ENCODE peak calls at places on chromosomes 16 and 17, in seven cellular contexts. C is cerebellar nuclear complex, G is A172, A is ureter, R is GM13977, I is mucosa of descending colon, N is DMS 273 treated with DMSO at 0.1 percent for 48 hours. S is an unnamed sample.

GRCh38 chr17:30950669-30951399 is 20.0 kb upstream of the RNF135 start:
- DNase-seq in C (no peak), G (peak; percentile 59), A (peak; percentile 75), R (no peak), I (peak; percentile 90), N (peak; percentile 16), S (peak; percentile 74)

GRCh38 chr17:27535178-27535928 is 79.1 kb downstream of the KSR1 start:
- DNase-seq in C (no peak), G (no peak), A (no peak), R (no peak), I (no peak), N (no peak), S (no peak)

GRCh38 chr16:19330801-19331484 is 45.4 kb downstream of the CLEC19A start:
- DNase-seq in C (no peak), G (peak; percentile 84), A (no peak), R (no peak), I (no peak), N (no peak), S (no peak)

GRCh38 chr17:68634345-68634876 is 33.2 kb upstream of the FAM20A start:
- DNase-seq in C (no peak), G (no peak), A (no peak), R (no peak), I (no peak), N (no peak), S (no peak)

GRCh38 chr17:81034168-81034777 is 678 bp upstream of the BAIAP2 start:
- DNase-seq in C (no peak), G (no peak), A (no peak), R (no peak), I (no peak), N (no peak), S (no peak)

GRCh38 chr16:11138769-11139623 is 117.0 kb downstream of the SOCS1 start:
- DNase-seq in C (no peak), G (no peak), A (no peak), R (no peak), I (no peak), N (no peak), S (no peak)

GRCh38 chr17:35162755-35163154 is 15.1 kb downstream of the UNC45B start:
- DNase-seq in C (no peak), G (no peak), A (no peak), R (no peak), I (no peak), N (no peak), S (no peak)

GRCh38 chr16:84617068-84617630 is 729 bp downstream of the COTL1 start:
- DNase-seq in C (no peak), G (no peak), A (no peak), R (peak; percentile 53), I (peak; percentile 80), N (no peak), S (no peak)

GRCh38 chr16:13684819-13685218 is 235.1 kb upstream of the ERCC4 start:
- DNase-seq in C (no peak), G (no peak), A (no peak), R (no peak), I (no peak), N (no peak), S (no peak)

GRCh38 chr16:80775450-80775849 is 28.9 kb downstream of the CDYL2 start:
- DNase-seq in C (no peak), G (no peak), A (no peak), R (no peak), I (no peak), N (no peak), S (no peak)

GRCh38 chr17:2724783-2725164 is 13.2 kb upstream of the CLUH start:
- DNase-seq in C (no peak), G (no peak), A (no peak), R (no peak), I (peak; percentile 73), N (no peak), S (peak; percentile 71)

GRCh38 chr17:75652934-75653549 is 13.9 kb downstream of the RECQL5 start:
- DNase-seq in C (no peak), G (peak; percentile 37), A (no peak), R (peak; percentile 64), I (peak; percentile 27), N (no peak), S (no peak)

S was measured in left ventricle myocardium superior.